ENCODE peak calls at places on chromosomes 4 and X, in eight cellular contexts. N, I, F, W, T, S, M and R are unnamed samples.

GRCh38 chr4:5719329-5720055 is 8.5 kb downstream of the EVC start:
- DNase-seq in I (no peak), F (no peak), S (no peak), M (no peak), W (no peak), T (no peak), N (no peak), R (no peak)

GRCh38 chrX:65451663-65452062 is 82.9 kb downstream of the LAS1L start:
- DNase-seq in M (peak), I (no peak), N (peak), W (no peak), S (peak), F (no peak), T (no peak), R (no peak)

GRCh38 chr4:121050251-121050650 is 22.1 kb downstream of the NDNF start:
- DNase-seq in N (no peak), W (no peak), M (no peak), I (no peak), T (no peak), F (no peak), S (peak), R (no peak)

GRCh38 chr4:139700568-139700967 is 34.9 kb downstream of the MGST2 start:
- DNase-seq in N (no peak), T (no peak), M (no peak), F (no peak), W (no peak), I (no peak), S (no peak), R (no peak)

GRCh38 chr4:142045996-142046395 is 409.6 kb downstream of the IL15 start:
- DNase-seq in M (no peak), N (no peak), F (no peak), I (no peak), S (no peak), W (no peak), T (no peak), R (no peak)

GRCh38 chrX:69073241-69073640 is 92.0 kb downstream of the PJA1 start:
- DNase-seq in T (no peak), N (no peak), M (no peak), W (no peak), S (no peak), I (no peak), F (no peak), R (no peak)

GRCh38 chr4:111064342-111064993 is 441.6 kb upstream of the PITX2 start:
- DNase-seq in M (no peak), F (no peak), I (no peak), W (no peak), T (no peak), S (peak), N (no peak), R (no peak)

GRCh38 chrX:71118985-71119535 is 664 bp downstream of the MED12 start:
- DNase-seq in N (no peak), F (no peak), S (peak), M (no peak), W (no peak), I (no peak), T (no peak), R (no peak)

GRCh38 chr4:6257243-6258025 is 12.2 kb upstream of the WFS1 start:
- DNase-seq in S (no peak), N (no peak), F (peak), I (no peak), T (no peak), W (no peak), M (no peak), R (no peak)

GRCh38 chr4:2364654-2365053 is 53.8 kb downstream of the ZFYVE28 start:
- DNase-seq in S (peak), I (no peak), M (peak), W (peak), N (no peak), F (peak), T (peak), R (no peak)

GRCh38 chrX:152861116-152861515 is 30.3 kb downstream of the NSDHL start:
- DNase-seq in I (no peak), N (no peak), M (no peak), S (no peak), F (no peak), T (no peak), W (no peak), R (no peak)

GRCh38 chrX:149280011-149280410 is 225.1 kb downstream of the IDS start:
- DNase-seq in T (no peak), W (no peak), M (no peak), I (no peak), S (no peak), N (no peak), F (no peak), R (no peak)

DNA sequence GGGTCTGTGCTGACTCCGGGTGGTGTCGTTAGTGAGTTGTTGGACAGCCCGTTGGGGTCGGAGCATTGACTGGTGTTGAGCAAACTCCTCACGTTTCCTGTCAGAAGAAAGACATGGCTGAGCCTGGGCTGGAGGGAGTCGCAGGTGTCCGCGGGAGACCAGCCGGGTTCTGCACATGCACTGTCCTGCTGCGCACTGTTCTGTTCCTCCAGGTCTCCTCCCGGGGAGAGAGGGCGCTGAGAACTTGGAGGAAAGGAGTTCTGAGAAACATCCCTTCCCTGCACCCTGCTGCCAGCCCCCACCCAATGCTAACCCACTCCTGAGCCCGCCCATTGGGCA is 1.1 kb downstream of the ZNF141 start:
- DNase-seq in F (no peak), T (no peak), W (no peak), I (no peak), S (no peak), N (no peak), M (no peak), R (no peak)
- H3K27ac ChIP-seq in F (no peak), T (no peak), W (peak), I (peak), S (peak), N (no peak), M (peak), R (no peak)

DNA sequence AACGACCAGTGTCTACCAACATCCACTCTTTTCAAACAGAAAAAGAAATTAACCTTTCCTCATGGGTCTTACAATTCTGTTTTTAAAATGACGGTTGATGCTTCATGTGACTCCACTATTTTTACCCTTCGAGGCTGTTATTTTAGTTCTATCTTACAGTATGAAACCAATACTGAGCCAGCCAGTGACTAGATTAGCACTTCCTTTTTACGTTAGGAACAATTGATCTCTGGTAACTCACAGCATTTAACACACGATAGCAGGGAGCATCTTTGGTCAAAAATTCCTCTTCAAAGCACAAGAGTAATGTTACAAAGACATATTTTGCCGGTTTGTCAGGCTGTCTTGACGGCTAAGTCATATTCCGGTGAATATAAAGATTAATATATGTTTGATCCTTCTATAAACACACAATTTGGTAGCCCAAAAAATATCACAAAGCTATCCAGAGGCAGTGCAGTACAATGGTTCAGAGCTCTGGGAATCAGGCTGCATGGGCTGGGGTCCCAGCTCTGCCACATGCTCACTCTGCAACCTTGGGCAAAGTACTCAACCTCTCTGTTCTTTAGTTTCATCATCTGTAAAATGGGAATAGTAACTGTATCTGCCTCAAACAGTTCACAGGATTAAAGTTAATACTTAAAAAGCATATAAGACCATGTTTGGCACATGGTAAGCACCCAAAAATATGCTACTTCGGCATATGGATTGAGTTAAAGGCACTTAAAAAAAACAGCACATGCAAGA is 62.9 kb upstream of the TXK start:
- DNase-seq in F (no peak), I (no peak), T (no peak), N (no peak), S (no peak), W (no peak), M (no peak), R (no peak)
- H3K27ac ChIP-seq in F (no peak), I (no peak), T (no peak), N (no peak), S (no peak), W (no peak), M (no peak), R (no peak)

GRCh38 chr4:48832571-48832970 is 1.7 kb downstream of the OCIAD1 start:
- DNase-seq in M (no peak), F (no peak), S (no peak), N (no peak), T (no peak), W (no peak), I (no peak), R (no peak)
- H3K27ac ChIP-seq in M (no peak), F (no peak), S (no peak), N (peak), T (no peak), W (no peak), I (no peak), R (no peak)

DNA sequence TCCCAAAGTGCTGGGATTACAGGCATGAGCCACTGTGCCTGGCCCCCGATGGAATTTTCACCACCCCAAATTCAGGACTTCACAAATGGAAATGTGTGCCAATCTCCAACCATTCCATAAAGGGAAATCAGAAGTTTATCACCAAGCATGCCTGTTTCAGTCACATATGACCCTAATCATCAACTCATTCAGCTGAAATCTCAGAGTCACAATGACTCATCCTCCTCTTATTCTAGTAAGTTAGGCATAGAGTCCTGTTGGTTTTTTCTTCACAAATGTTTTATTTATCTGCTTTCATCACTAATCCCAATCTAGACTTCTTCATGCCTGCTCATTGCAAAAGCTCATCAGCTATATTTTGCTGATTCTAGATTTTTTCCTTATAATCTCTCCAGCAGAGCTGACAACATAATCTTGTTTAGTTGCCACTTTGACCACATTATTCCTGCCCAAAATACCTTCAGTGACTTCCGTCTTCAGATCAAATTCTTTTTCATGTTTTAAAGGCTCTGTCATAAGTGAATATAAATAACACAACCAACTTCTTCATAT is 83.3 kb downstream of the SLC7A11 start:
- DNase-seq in I (no peak), W (no peak), N (no peak), T (no peak), F (no peak), S (peak), M (no peak), R (no peak)
- H3K27ac ChIP-seq in I (no peak), W (no peak), N (no peak), T (no peak), F (no peak), S (peak), M (no peak), R (no peak)

GRCh38 chr4:81631958-81632439 is 160.3 kb upstream of the RASGEF1B start:
- DNase-seq in I (no peak), F (peak), N (no peak), T (no peak), W (no peak), M (no peak), S (peak), R (no peak)
- H3K27ac ChIP-seq in I (peak), F (no peak), N (no peak), T (no peak), W (no peak), M (no peak), S (peak), R (no peak)

GRCh38 chrX:46168254-46168653 is 377.0 kb downstream of the ZNF674 start:
- DNase-seq in F (peak), N (no peak), I (no peak), S (no peak), T (no peak), W (no peak), M (no peak), R (no peak)
- H3K27ac ChIP-seq in F (no peak), N (no peak), I (no peak), S (no peak), T (no peak), W (no peak), M (no peak), R (no peak)

GRCh38 chrX:40468033-40468979 is 112.5 kb upstream of the ATP6AP2 start:
- DNase-seq in M (peak), I (peak), T (no peak), W (no peak), F (peak), N (peak), S (peak), R (peak)
- H3K27ac ChIP-seq in M (peak), I (no peak), T (no peak), W (no peak), F (no peak), N (no peak), S (no peak), R (peak)

GRCh38 chrX:12993823-12994222 is 18.9 kb downstream of the TMSB4X start:
- DNase-seq in I (no peak), T (no peak), M (no peak), N (no peak), W (no peak), S (no peak), F (no peak), R (no peak)
- H3K27ac ChIP-seq in I (no peak), T (no peak), M (peak), N (peak), W (no peak), S (no peak), F (no peak), R (no peak)

GRCh38 chrX:18996536-18996935 is 12.6 kb upstream of the PHKA2 start:
- DNase-seq in T (no peak), M (no peak), N (no peak), W (no peak), I (no peak), S (no peak), F (no peak), R (no peak)

GRCh38 chrX:18992829-18993228 is 8.9 kb upstream of the PHKA2 start:
- DNase-seq in N (no peak), S (no peak), T (no peak), W (no peak), F (no peak), M (no peak), I (no peak), R (no peak)

GRCh38 chrX:18994713-18995112 is 10.8 kb upstream of the PHKA2 start:
- DNase-seq in W (no peak), S (peak), F (no peak), I (no peak), T (no peak), N (no peak), M (no peak), R (no peak)

GRCh38 chrX:18997916-18998315 is 14.0 kb upstream of the PHKA2 start:
- DNase-seq in S (peak), W (no peak), F (no peak), I (no peak), T (no peak), M (no peak), N (no peak), R (no peak)

DNA sequence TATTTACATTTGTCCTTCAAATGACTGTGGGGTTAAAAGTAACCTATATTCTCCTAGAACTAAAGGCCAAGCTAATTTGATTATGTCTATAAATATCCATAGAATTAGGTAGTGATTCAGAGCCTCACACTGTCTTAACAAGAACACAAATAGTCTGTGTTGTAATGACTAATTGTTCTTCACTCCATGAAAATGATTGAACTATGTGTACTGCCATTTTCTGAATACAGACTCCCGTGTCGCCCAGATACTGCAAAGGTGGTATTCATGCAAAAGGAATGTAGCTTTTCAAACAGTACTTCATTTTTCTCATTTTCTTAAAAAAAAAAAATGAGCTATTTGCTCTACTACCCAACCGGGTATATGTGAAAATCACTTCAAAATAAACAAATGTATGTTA is 11.3 kb upstream of the PHKA2 start:
- DNase-seq in I (no peak), F (no peak), T (no peak), N (no peak), W (no peak), S (peak), M (no peak), R (no peak)
- H3K27ac ChIP-seq in I (no peak), F (no peak), T (no peak), N (no peak), W (no peak), S (peak), M (no peak), R (no peak)